ENCODE peak calls at places on chromosomes 5 and 9, in four cellular contexts. I is GM12878, R is HepG2, P is K562. S is an unnamed sample.

GRCh38 chr9:94706922-94707321 is 19.6 kb upstream of the AOPEP start:
- ATAC-seq in I (no peak), R (no peak), P (no peak), S (no peak)

GRCh38 chr5:38420246-38420645 is 136.2 kb downstream of the LIFR start:
- ATAC-seq in I (no peak), R (no peak), P (no peak), S (no peak)

GRCh38 chr9:121725008-121725795 is 73.8 kb downstream of the DAB2IP start:
- ATAC-seq in I (no peak), R (no peak), P (no peak), S (peak; percentile 96)

GRCh38 chr5:146878471-146879172 is at the start of gene PPP2R2B:
- ATAC-seq in I (peak; percentile 21), R (peak; percentile 76), P (no peak), S (peak; percentile 46)

GRCh38 chr9:95055851-95056551 is 261.5 kb downstream of the FANCC start:
- ATAC-seq in I (no peak), R (no peak), P (no peak), S (peak; percentile 47)

GRCh38 chr9:86720893-86721698 is 226.2 kb downstream of the GAS1 start:
- ATAC-seq in I (no peak), R (no peak), P (no peak), S (peak; percentile 70)

GRCh38 chr5:73232266-73233041 is 59.5 kb downstream of the TMEM174 start:
- ATAC-seq in I (no peak), R (no peak), P (peak; percentile 60), S (no peak)

GRCh38 chr5:149128023-149128875 is 13.0 kb upstream of the ABLIM3 start:
- ATAC-seq in I (peak; percentile 89), R (peak; percentile 93), P (peak; percentile 98), S (no peak)

GRCh38 chr5:118554991-118555390 is 433.4 kb downstream of the DTWD2 start:
- ATAC-seq in I (peak; percentile 26), R (no peak), P (no peak), S (no peak)

GRCh38 chr5:31477516-31477915 is 54.4 kb downstream of the DROSHA start:
- ATAC-seq in I (no peak), R (no peak), P (no peak), S (no peak)

GRCh38 chr5:159100928-159101646 is 1.4 kb upstream of the EBF1 start:
- ATAC-seq in I (peak; percentile 29), R (peak; percentile 24), P (no peak), S (no peak)
- H3K27me3 ChIP-seq in I (no peaks in the 10 kb centered on the region), R (peaks cover 53% of the 10 kb centered on the region), P (peaks cover 21% of the 10 kb centered on the region), S (peaks cover 99% of the 10 kb centered on the region)

GRCh38 chr5:180289966-180290365 is 1.9 kb downstream of the MAPK9 start:
- ATAC-seq in I (no peak), R (no peak), P (no peak), S (no peak)

GRCh38 chr5:180291234-180291940 is 496 bp downstream of the MAPK9 start:
- ATAC-seq in I (peak; percentile 11), R (peak; percentile 31), P (peak; percentile 42), S (peak; percentile 64)

GRCh38 chr5:180294401-180294800 is 2.5 kb upstream of the MAPK9 start:
- ATAC-seq in I (no peak), R (no peak), P (no peak), S (no peak)

GRCh38 chr5:180290568-180291233 is 1.2 kb downstream of the MAPK9 start:
- ATAC-seq in I (no peak), R (no peak), P (no peak), S (no peak)

GRCh38 chr5:180291943-180292831 is at the start of gene MAPK9:
- ATAC-seq in I (peak; percentile 86), R (peak; percentile 83), P (peak; percentile 89), S (peak; percentile 94)
- TF ChIP-seq EP300 in I (no peak), R (no peak), P (no peak), S (no peak)

GRCh38 chr5:1378096-1378495 is 33.2 kb upstream of the CLPTM1L start:
- ATAC-seq in I (no peak), R (no peak), P (no peak), S (no peak)
- H3K27me3 ChIP-seq in I (peaks cover 1% of the 10 kb centered on the region), R (peaks cover 71% of the 10 kb centered on the region), P (peaks cover 85% of the 10 kb centered on the region), S (peaks cover 67% of the 10 kb centered on the region)

GRCh38 chr5:157463621-157464407 is 3.8 kb downstream of the NIPAL4 start:
- ATAC-seq in I (peak; percentile 12), R (no peak), P (no peak), S (peak; percentile 26)

GRCh38 chr5:157463081-157463480 is 3.1 kb downstream of the NIPAL4 start:
- ATAC-seq in I (no peak), R (no peak), P (no peak), S (no peak)

GRCh38 chr5:157468293-157468965 is 8.4 kb downstream of the NIPAL4 start:
- ATAC-seq in I (no peak), R (no peak), P (no peak), S (no peak)

GRCh38 chr5:157460921-157461792 is 1.1 kb downstream of the NIPAL4 start:
- ATAC-seq in I (no peak), R (no peak), P (no peak), S (no peak)

GRCh38 chr5:157464518-157465171 is 4.6 kb downstream of the NIPAL4 start:
- ATAC-seq in I (peak; percentile 84), R (no peak), P (peak; percentile 95), S (peak; percentile 88)
- TF ChIP-seq EP300 in I (no peak), R (no peak), P (peak; percentile 47), S (no peak)

DNA sequence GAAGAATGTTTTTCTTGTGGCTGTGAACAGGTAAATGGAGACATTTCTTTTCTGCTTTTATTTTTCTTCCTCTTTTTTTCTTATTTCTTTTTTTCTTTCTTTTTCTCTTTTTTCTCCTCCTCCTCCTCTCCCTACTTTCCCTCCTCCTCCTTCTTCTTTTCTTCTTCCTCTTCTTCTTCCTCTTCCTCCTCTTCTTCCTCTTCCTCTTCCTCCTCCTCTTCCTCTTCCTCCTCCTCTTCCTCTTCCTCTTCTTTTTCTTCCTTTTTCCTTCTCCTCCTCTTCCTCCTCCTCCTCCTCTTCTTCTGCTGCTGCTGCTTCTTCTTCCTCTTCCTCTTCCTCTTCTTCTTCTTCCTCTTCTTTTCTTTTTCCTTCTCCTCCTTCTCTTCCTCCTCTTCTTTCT is 65.3 kb upstream of the NTRK2 start:
- ATAC-seq in I (no peak), R (no peak), P (no peak), S (no peak)
- H3K27me3 ChIP-seq in I (no peaks in the 10 kb centered on the region), R (peaks cover 12% of the 10 kb centered on the region), P (no peaks in the 10 kb centered on the region), S (peaks cover 6% of the 10 kb centered on the region)

DNA sequence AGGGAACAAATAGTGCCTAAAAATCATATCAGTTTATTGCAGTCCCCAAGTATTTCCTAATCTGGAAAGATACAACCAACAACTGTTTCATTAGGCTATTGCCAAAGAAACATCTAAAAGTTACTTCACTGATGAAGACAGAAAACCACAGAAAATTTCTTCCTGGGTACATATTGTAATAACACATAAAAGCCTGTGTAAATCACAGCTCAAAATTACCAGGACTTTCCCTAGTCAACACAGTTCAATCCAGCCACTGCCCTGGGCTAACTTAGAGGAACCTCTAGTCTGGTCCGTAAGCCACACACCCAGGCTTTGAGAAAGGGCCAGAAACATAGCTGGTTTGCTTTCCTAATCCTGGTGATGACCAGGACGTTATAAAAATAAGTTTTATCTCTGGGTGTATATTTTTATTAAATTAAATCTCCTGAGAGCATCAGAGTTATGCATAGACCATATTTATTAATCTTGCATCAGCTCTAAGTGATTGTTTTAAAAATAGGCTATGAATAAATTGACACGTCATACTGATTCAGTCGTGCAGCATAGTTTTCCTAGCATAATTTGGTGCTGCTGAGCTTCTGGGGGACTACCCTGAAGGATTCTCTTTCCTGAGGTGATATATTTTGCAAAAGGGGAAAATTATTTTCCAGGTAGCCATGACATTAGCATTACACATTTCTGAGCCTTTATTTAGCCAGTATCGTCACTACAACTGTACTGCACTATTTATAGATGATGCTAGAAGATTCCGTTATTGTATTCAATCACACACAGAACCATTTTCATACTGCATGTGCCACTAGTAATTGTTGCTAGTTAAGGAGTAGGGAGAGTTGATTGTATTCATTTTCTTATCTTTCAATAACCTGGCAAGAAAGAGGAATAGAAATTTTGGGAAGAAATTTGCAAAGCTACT is 12.6 kb upstream of the MUSK start:
- ATAC-seq in I (peak; percentile 75), R (no peak), P (no peak), S (peak; percentile 93)
- TF ChIP-seq EP300 in I (no peak), R (no peak), P (no peak), S (no peak)

S was measured in gastroesophageal sphincter.